ENCODE peak calls at places on chromosomes 2 and 18, in seven cellular contexts. O is right atrium auricular region, U is HFF-Myc, S is heart right ventricle, V is epithelial cell of esophagus, E is bronchial epithelial cell, Q is fibroblast of the aortic adventitia. I is an unnamed sample.

GRCh38 chr2:238667008-238667407 is 180.9 kb upstream of the TWIST2 start:
- DNase-seq in O (no peak), U (peak; percentile 97), S (no peak), V (no peak), E (no peak), Q (peak; percentile 35), I (peak; percentile 0)

GRCh38 chr2:217220228-217221013 is 360.6 kb upstream of the TNP1 start:
- DNase-seq in O (no peak), U (no peak), S (no peak), V (no peak), E (no peak), Q (peak; percentile 37), I (peak; percentile 56)

GRCh38 chr2:212871597-212871996 is 279.8 kb downstream of the IKZF2 start:
- DNase-seq in O (no peak), U (no peak), S (no peak), V (no peak), E (no peak), Q (no peak), I (no peak)

GRCh38 chr2:933734-934295 is 16.8 kb upstream of the SNTG2 start:
- DNase-seq in O (no peak), U (no peak), S (no peak), V (no peak), E (no peak), Q (no peak), I (no peak)

GRCh38 chr2:67871696-67872320 is 191.0 kb downstream of the C1D start:
- DNase-seq in O (no peak), U (peak; percentile 93), S (no peak), V (peak; percentile 24), E (peak; percentile 22), Q (peak; percentile 48), I (peak; percentile 92)

GRCh38 chr2:220320326-220320725 is 692.9 kb downstream of the SLC4A3 start:
- DNase-seq in O (no peak), U (no peak), S (no peak), V (no peak), E (no peak), Q (peak; percentile 73), I (no peak)

GRCh38 chr18:57801379-57802165 is 1.5 kb downstream of the ATP8B1 start:
- DNase-seq in O (no peak), U (no peak), S (peak; percentile 23), V (peak; percentile 29), E (no peak), Q (no peak), I (no peak)

GRCh38 chr2:48607307-48608014 is 10.2 kb upstream of the GTF2A1L start:
- DNase-seq in O (no peak), U (no peak), S (no peak), V (peak; percentile 84), E (peak; percentile 27), Q (peak; percentile 28), I (peak; percentile 19)

GRCh38 chr2:237563816-237564215 is 2.6 kb upstream of the PRLH start:
- DNase-seq in O (no peak), U (no peak), S (no peak), V (peak; percentile 41), E (peak; percentile 4), Q (peak; percentile 9), I (no peak)

GRCh38 chr2:168494190-168494711 is 38.2 kb downstream of the CERS6 start:
- DNase-seq in O (no peak), U (no peak), S (no peak), V (peak; percentile 39), E (no peak), Q (no peak), I (no peak)

GRCh38 chr2:216215991-216216390 is 106.8 kb downstream of the XRCC5 start:
- DNase-seq in O (no peak), U (peak; percentile 11), S (no peak), V (peak; percentile 47), E (peak; percentile 38), Q (peak; percentile 31), I (no peak)

GRCh38 chr2:39179974-39180960 is 59.4 kb upstream of the SOS1 start:
- DNase-seq in O (no peak), U (no peak), S (no peak), V (no peak), E (no peak), Q (no peak), I (no peak)

GRCh38 chr18:63346471-63347183 is 20.4 kb downstream of the KDSR start:
- DNase-seq in O (no peak), U (no peak), S (no peak), V (peak; percentile 91), E (peak; percentile 67), Q (no peak), I (peak; percentile 10)

GRCh38 chr18:58572181-58572580 is 56.7 kb downstream of the ALPK2 start:
- DNase-seq in O (no peak), U (peak; percentile 96), S (no peak), V (peak; percentile 89), E (peak; percentile 90), Q (peak; percentile 99), I (peak; percentile 99)

GRCh38 chr2:70553334-70553583 is 367 bp downstream of the TGFA start:
- DNase-seq in O (no peak), U (no peak), S (no peak), V (peak; percentile 68), E (peak; percentile 42), Q (no peak), I (no peak)

GRCh38 chr18:13234528-13234795 is 15.9 kb downstream of the LDLRAD4 start:
- DNase-seq in O (no peak), U (no peak), S (no peak), V (no peak), E (no peak), Q (no peak), I (no peak)

GRCh38 chr2:232328038-232328435 is 50.5 kb upstream of the ALPP start:
- DNase-seq in O (no peak), U (no peak), S (no peak), V (no peak), E (no peak), Q (no peak), I (no peak)

GRCh38 chr18:13278231-13278630 is 59.7 kb downstream of the LDLRAD4 start:
- DNase-seq in O (no peak), U (no peak), S (no peak), V (no peak), E (no peak), Q (no peak), I (no peak)

GRCh38 chr2:63052411-63053234 is 2.0 kb downstream of the OTX1 start:
- DNase-seq in O (no peak), U (no peak), S (no peak), V (no peak), E (no peak), Q (no peak), I (no peak)

GRCh38 chr18:7921938-7922587 is 354.9 kb downstream of the PTPRM start:
- DNase-seq in O (no peak), U (no peak), S (no peak), V (peak; percentile 80), E (peak; percentile 90), Q (peak; percentile 50), I (peak; percentile 79)

GRCh38 chr18:37617623-37618022 is 52.0 kb upstream of the CELF4 start:
- DNase-seq in O (no peak), U (no peak), S (no peak), V (no peak), E (no peak), Q (no peak), I (no peak)

DNA sequence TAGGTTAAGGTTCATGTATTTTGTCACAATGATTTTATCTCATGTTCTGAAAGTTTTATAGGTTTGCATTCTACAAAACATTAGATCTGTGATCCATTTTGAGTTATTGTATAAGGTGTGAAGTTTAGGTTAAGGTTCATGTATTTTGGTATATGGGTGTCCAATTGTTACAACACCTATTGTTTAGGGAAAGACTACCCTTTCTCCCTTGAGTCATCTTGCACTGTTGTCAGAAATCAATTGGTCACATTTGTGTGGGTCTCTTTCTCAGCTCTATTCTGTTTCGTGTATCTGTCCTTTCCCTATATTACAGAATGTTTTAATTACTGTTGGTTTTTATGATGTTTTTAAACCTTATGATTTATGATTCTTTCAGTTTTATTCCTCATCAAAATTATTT is 192.3 kb downstream of the MCFD2 start:
- DNase-seq in O (no peak), U (no peak), S (no peak), V (no peak), E (peak; percentile 20), Q (no peak), I (no peak)
- H3K4me3 ChIP-seq in O (no peak overlapping the region), U (no peak overlapping the region), S (no peak overlapping the region), V (no peak overlapping the region), E (no peak overlapping the region), Q (no peak overlapping the region), I (no peak overlapping the region)

GRCh38 chr18:631560-631959 is 25.9 kb upstream of the TYMS start:
- DNase-seq in O (no peak), U (no peak), S (no peak), V (no peak), E (no peak), Q (no peak), I (no peak)

GRCh38 chr18:627211-627610 is 30.2 kb upstream of the TYMS start:
- DNase-seq in O (no peak), U (no peak), S (no peak), V (peak; percentile 19), E (no peak), Q (peak; percentile 64), I (no peak)

GRCh38 chr18:623760-624620 is 27.2 kb downstream of the CLUL1 start:
- DNase-seq in O (no peak), U (peak; percentile 40), S (peak; percentile 43), V (peak; percentile 84), E (peak; percentile 66), Q (peak; percentile 87), I (peak; percentile 72)

GRCh38 chr18:634551-635045 is 22.9 kb upstream of the TYMS start:
- DNase-seq in O (no peak), U (no peak), S (no peak), V (peak; percentile 58), E (peak; percentile 53), Q (peak; percentile 41), I (no peak)

GRCh38 chr18:629303-630150 is 27.9 kb upstream of the TYMS start:
- DNase-seq in O (no peak), U (no peak), S (no peak), V (no peak), E (no peak), Q (no peak), I (no peak)
- TF ChIP-seq CTCF in O (no peak), U (peak; percentile 5), S (no peak), V (peak; percentile 2), E (no peak), Q (peak; percentile 33), I (peak; percentile 3)

DNA sequence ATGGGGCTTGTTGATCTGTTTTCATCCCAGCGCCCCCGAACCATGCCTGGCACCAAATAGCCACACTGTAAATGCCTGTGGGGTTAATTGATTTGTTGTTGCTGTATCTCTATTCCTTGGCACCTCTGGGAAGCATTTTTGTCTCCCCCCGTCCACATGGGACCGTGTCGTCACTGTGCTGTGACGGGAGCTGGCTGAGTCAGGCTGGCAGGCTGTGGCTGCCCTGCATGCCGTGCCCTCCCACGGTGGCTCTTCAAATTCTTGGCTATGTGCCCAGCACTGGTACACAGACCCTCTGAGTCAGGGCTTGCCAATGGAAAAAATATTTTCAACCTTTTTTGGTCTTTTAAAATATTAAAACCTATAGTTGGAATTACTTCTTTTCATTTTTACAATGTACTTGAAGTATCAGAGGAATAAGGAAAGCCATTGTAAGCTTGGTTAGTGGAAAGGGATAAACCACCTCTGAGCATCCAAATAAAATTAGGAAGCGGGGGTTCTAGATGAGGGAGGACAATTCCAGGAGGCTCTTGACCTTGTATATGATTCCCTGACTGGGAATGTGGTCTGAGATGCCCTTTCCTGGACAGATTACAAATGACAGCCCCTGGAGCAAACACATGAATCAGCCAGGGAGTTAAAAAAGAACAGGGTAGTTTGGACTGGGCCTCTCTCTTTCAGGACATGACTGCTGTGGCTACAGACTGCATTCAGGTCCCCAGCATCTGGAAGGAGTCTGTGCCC is 59.4 kb downstream of the DGKD start:
- DNase-seq in O (no peak), U (peak; percentile 37), S (peak; percentile 65), V (peak; percentile 84), E (peak; percentile 85), Q (peak; percentile 56), I (peak; percentile 69)
- H3K4me3 ChIP-seq in O (no peak overlapping the region), U (no peak overlapping the region), S (no peak overlapping the region), V (no peak overlapping the region), E (no peak overlapping the region), Q (no peak overlapping the region), I (no peak overlapping the region)

GRCh38 chr18:73636355-73636754 is 511.3 kb downstream of the FBXO15 start:
- DNase-seq in O (no peak), U (no peak), S (no peak), V (peak; percentile 87), E (peak; percentile 82), Q (no peak), I (no peak)
- TF ChIP-seq CTCF in O (no peak), U (no peak), S (no peak), V (no peak), E (no peak), Q (no peak), I (no peak)